ENCODE peak calls at places on chromosomes 13 and 19, in eight cellular contexts. One of them, this sample, is unnamed.

GRCh38 chr19:57814505-57815246 is at the start of gene ZNF552:
- DNase-seq in AG09319: peak
- DNase-seq in kidney epithelial cell: peak
- DNase-seq in heart left ventricle: peak
- DNase-seq in GM20000: peak
- DNase-seq in IMR-90: peak
- DNase-seq in astrocyte of the spinal cord: peak
- DNase-seq in HFF-Myc: peak
- DNase-seq in this sample: peak

GRCh38 chr13:107865643-107866006 is 349.7 kb downstream of the LIG4 start:
- DNase-seq in kidney epithelial cell: no peak
- DNase-seq in astrocyte of the spinal cord: peak
- DNase-seq in AG09319: no peak
- DNase-seq in HFF-Myc: no peak
- DNase-seq in GM20000: no peak
- DNase-seq in IMR-90: peak
- DNase-seq in heart left ventricle: no peak
- DNase-seq in this sample: no peak

GRCh38 chr19:33368074-33368864 is 5.2 kb upstream of the CEBPG start:
- DNase-seq in astrocyte of the spinal cord: no peak
- DNase-seq in IMR-90: peak
- DNase-seq in HFF-Myc: no peak
- DNase-seq in AG09319: no peak
- DNase-seq in kidney epithelial cell: no peak
- DNase-seq in GM20000: no peak
- DNase-seq in heart left ventricle: no peak
- DNase-seq in this sample: no peak

GRCh38 chr19:42048992-42049391 is 21.0 kb downstream of the GRIK5 start:
- DNase-seq in astrocyte of the spinal cord: no peak
- DNase-seq in kidney epithelial cell: no peak
- DNase-seq in heart left ventricle: no peak
- DNase-seq in HFF-Myc: no peak
- DNase-seq in GM20000: no peak
- DNase-seq in AG09319: no peak
- DNase-seq in IMR-90: no peak
- DNase-seq in this sample: no peak

GRCh38 chr13:60583196-60583908 is 186.3 kb downstream of the TDRD3 start:
- DNase-seq in astrocyte of the spinal cord: peak
- DNase-seq in heart left ventricle: no peak
- DNase-seq in HFF-Myc: no peak
- DNase-seq in GM20000: no peak
- DNase-seq in AG09319: peak
- DNase-seq in kidney epithelial cell: no peak
- DNase-seq in IMR-90: peak
- DNase-seq in this sample: no peak

GRCh38 chr19:55005684-55006488 is 32.2 kb downstream of the GP6 start:
- DNase-seq in IMR-90: no peak
- DNase-seq in heart left ventricle: no peak
- DNase-seq in GM20000: peak
- DNase-seq in astrocyte of the spinal cord: peak
- DNase-seq in AG09319: no peak
- DNase-seq in HFF-Myc: peak
- DNase-seq in kidney epithelial cell: peak
- DNase-seq in this sample: peak

GRCh38 chr19:13020002-13020414 is 24.7 kb downstream of the NFIX start:
- DNase-seq in GM20000: no peak
- DNase-seq in HFF-Myc: no peak
- DNase-seq in AG09319: no peak
- DNase-seq in heart left ventricle: no peak
- DNase-seq in kidney epithelial cell: no peak
- DNase-seq in astrocyte of the spinal cord: no peak
- DNase-seq in IMR-90: peak
- DNase-seq in this sample: no peak

GRCh38 chr19:29006057-29006735 is 206.8 kb downstream of the UQCRFS1 start:
- DNase-seq in heart left ventricle: no peak
- DNase-seq in IMR-90: peak
- DNase-seq in HFF-Myc: no peak
- DNase-seq in AG09319: no peak
- DNase-seq in GM20000: no peak
- DNase-seq in kidney epithelial cell: no peak
- DNase-seq in astrocyte of the spinal cord: no peak
- DNase-seq in this sample: no peak

GRCh38 chr19:31676271-31677004 is 327.2 kb upstream of the TSHZ3 start:
- DNase-seq in kidney epithelial cell: no peak
- DNase-seq in AG09319: no peak
- DNase-seq in IMR-90: no peak
- DNase-seq in HFF-Myc: no peak
- DNase-seq in GM20000: no peak
- DNase-seq in heart left ventricle: no peak
- DNase-seq in astrocyte of the spinal cord: no peak
- DNase-seq in this sample: no peak

GRCh38 chr13:74767031-74767430 is 632.8 kb upstream of the KLF12 start:
- DNase-seq in astrocyte of the spinal cord: peak
- DNase-seq in IMR-90: peak
- DNase-seq in HFF-Myc: no peak
- DNase-seq in kidney epithelial cell: no peak
- DNase-seq in AG09319: no peak
- DNase-seq in GM20000: no peak
- DNase-seq in heart left ventricle: no peak
- DNase-seq in this sample: no peak

GRCh38 chr19:1045247-1045603 is 5.3 kb downstream of the ABCA7 start:
- DNase-seq in astrocyte of the spinal cord: no peak
- DNase-seq in GM20000: peak
- DNase-seq in AG09319: no peak
- DNase-seq in heart left ventricle: no peak
- DNase-seq in kidney epithelial cell: no peak
- DNase-seq in IMR-90: no peak
- DNase-seq in HFF-Myc: no peak
- DNase-seq in this sample: no peak

GRCh38 chr19:10752237-10752912 is 34.5 kb downstream of the DNM2 start:
- DNase-seq in HFF-Myc: no peak
- DNase-seq in kidney epithelial cell: no peak
- DNase-seq in AG09319: no peak
- DNase-seq in GM20000: no peak
- DNase-seq in heart left ventricle: no peak
- DNase-seq in astrocyte of the spinal cord: no peak
- DNase-seq in IMR-90: no peak
- DNase-seq in this sample: no peak

GRCh38 chr19:35168261-35168660 is 13.7 kb downstream of the FXYD5 start:
- DNase-seq in astrocyte of the spinal cord: no peak
- DNase-seq in HFF-Myc: no peak
- DNase-seq in kidney epithelial cell: no peak
- DNase-seq in IMR-90: no peak
- DNase-seq in GM20000: no peak
- DNase-seq in AG09319: no peak
- DNase-seq in heart left ventricle: no peak
- DNase-seq in this sample: no peak

DNA sequence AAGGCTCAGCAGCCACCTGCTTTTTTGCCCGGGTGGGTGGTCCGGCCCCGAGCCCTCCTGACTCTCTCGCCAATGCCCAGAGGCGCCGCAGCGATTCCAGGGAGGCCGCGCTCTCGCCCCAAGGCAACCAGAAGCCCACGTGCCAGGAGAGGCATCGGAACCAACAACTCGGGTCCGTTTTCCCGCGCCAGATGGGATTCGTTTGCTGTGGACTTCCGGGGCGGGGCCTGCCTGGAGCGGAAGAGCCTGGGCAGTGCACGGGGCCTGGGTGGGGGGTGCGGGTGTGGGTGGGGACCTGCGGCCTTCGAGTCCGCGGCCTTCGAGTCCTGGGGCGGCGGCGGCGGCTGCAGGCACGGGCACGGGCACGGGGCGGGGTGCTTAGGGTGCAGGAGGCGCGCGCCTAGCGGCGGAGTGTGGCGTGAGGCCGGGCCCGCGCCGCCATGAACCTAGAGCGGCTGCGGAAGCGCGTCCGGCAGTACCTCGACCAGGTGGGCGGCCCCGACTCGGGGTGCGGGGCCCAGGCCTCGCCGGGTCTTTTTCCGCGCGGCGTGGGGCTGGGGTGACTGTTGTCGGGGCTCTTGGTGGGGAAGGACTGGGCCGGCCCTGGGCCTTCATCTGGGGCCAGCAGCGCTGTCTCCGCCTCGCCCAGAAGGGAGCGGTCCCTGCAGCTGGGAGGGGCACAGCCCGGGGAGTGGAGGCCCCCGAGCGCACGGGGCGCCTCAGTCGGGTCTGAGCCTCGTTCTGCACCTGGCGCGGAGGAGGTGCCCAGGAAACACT is at the start of gene CDC16:
- DNase-seq in AG09319: peak
- DNase-seq in heart left ventricle: peak
- DNase-seq in IMR-90: peak
- DNase-seq in astrocyte of the spinal cord: peak
- DNase-seq in kidney epithelial cell: peak
- DNase-seq in GM20000: peak
- DNase-seq in HFF-Myc: peak
- DNase-seq in this sample: peak
- TF ChIP-seq CTCF in AG09319: no peak
- TF ChIP-seq CTCF in heart left ventricle: no peak
- TF ChIP-seq CTCF in IMR-90: no peak
- TF ChIP-seq CTCF in astrocyte of the spinal cord: no peak
- TF ChIP-seq CTCF in kidney epithelial cell: no peak
- TF ChIP-seq CTCF in GM20000: no peak
- TF ChIP-seq CTCF in HFF-Myc: no peak
- TF ChIP-seq CTCF in this sample: no peak

DNA sequence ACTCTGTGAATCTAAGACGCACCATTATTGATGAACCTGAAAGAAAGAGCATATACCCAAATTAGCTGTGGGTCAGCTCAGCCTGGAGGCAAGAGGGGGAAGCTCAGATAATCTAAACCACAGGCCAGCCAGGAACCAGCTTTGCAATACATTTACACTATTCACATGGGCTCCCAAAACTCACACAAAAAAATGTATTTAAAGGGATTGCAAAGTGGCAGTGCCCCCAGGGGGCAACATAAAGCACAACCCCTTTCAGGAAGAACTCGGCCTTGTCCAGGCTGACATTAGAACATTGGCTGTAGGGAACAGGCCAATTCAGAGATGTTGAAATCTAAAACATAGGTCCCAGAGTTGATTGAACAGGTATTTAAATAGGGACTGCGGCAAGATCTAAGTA is 3.2 kb upstream of the PROZ start:
- DNase-seq in kidney epithelial cell: no peak
- DNase-seq in HFF-Myc: no peak
- DNase-seq in IMR-90: no peak
- DNase-seq in heart left ventricle: no peak
- DNase-seq in astrocyte of the spinal cord: no peak
- DNase-seq in AG09319: no peak
- DNase-seq in GM20000: no peak
- DNase-seq in this sample: no peak
- TF ChIP-seq CTCF in kidney epithelial cell: no peak
- TF ChIP-seq CTCF in HFF-Myc: no peak
- TF ChIP-seq CTCF in IMR-90: no peak
- TF ChIP-seq CTCF in heart left ventricle: no peak
- TF ChIP-seq CTCF in astrocyte of the spinal cord: no peak
- TF ChIP-seq CTCF in AG09319: no peak
- TF ChIP-seq CTCF in GM20000: no peak
- TF ChIP-seq CTCF in this sample: no peak

GRCh38 chr13:94345374-94346195 is 133.9 kb downstream of the DCT start:
- DNase-seq in GM20000: no peak
- DNase-seq in HFF-Myc: peak
- DNase-seq in kidney epithelial cell: no peak
- DNase-seq in AG09319: no peak
- DNase-seq in heart left ventricle: no peak
- DNase-seq in IMR-90: peak
- DNase-seq in astrocyte of the spinal cord: peak
- DNase-seq in this sample: no peak
- TF ChIP-seq CTCF in GM20000: no peak
- TF ChIP-seq CTCF in HFF-Myc: peak
- TF ChIP-seq CTCF in kidney epithelial cell: no peak
- TF ChIP-seq CTCF in AG09319: no peak
- TF ChIP-seq CTCF in heart left ventricle: no peak
- TF ChIP-seq CTCF in IMR-90: no peak
- TF ChIP-seq CTCF in astrocyte of the spinal cord: no peak
- TF ChIP-seq CTCF in this sample: peak

DNA sequence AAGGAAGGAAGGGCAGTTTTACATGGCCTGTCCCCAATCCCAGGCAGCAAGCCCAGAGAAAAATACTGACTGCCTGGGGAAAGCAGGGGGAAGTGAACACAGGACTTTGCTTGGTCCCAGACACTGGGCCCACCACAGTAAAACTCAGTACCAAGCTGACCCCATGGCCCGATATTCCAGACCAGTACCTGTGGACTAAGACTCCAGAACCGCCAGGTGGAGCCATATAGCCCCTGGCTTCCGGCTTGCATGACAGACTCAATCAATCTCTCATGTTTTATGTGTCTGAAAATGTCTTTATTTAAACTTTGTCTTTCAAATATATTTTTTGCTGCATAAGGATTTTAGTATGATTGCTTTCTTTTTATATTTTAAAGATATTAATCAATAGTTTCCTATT is 767.9 kb upstream of the SLITRK6 start:
- DNase-seq in IMR-90: no peak
- DNase-seq in HFF-Myc: no peak
- DNase-seq in kidney epithelial cell: no peak
- DNase-seq in AG09319: no peak
- DNase-seq in heart left ventricle: no peak
- DNase-seq in astrocyte of the spinal cord: no peak
- DNase-seq in GM20000: no peak
- DNase-seq in this sample: no peak
- TF ChIP-seq CTCF in IMR-90: no peak
- TF ChIP-seq CTCF in HFF-Myc: peak
- TF ChIP-seq CTCF in kidney epithelial cell: no peak
- TF ChIP-seq CTCF in AG09319: no peak
- TF ChIP-seq CTCF in heart left ventricle: no peak
- TF ChIP-seq CTCF in astrocyte of the spinal cord: no peak
- TF ChIP-seq CTCF in GM20000: no peak
- TF ChIP-seq CTCF in this sample: peak

GRCh38 chr13:36848228-36848982 is 29.4 kb downstream of the RFXAP start:
- DNase-seq in GM20000: no peak
- DNase-seq in AG09319: no peak
- DNase-seq in kidney epithelial cell: no peak
- DNase-seq in heart left ventricle: no peak
- DNase-seq in HFF-Myc: no peak
- DNase-seq in IMR-90: peak
- DNase-seq in astrocyte of the spinal cord: no peak
- DNase-seq in this sample: no peak
- TF ChIP-seq CTCF in GM20000: no peak
- TF ChIP-seq CTCF in AG09319: peak
- TF ChIP-seq CTCF in kidney epithelial cell: no peak
- TF ChIP-seq CTCF in heart left ventricle: peak
- TF ChIP-seq CTCF in HFF-Myc: peak
- TF ChIP-seq CTCF in IMR-90: peak
- TF ChIP-seq CTCF in astrocyte of the spinal cord: peak
- TF ChIP-seq CTCF in this sample: peak

DNA sequence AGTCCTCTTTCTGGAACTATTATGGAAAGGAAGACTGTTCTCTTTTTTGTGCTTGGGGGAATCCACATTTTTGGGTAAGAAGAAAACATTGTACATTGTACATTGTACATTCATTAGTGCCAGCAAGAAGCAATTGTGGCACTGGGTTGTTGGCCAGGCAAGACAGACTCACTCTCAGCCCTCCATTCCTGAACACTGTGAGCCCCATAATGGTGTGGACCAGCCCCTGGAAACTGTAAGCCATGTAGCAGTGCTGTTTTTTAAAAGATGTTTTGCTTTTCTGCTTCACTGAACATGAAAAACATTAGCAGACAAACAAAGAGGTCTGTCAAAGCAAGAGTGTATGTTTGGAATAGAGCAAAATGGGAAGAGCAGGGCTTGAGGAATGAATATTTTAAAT is 39.2 kb upstream of the IL17D start:
- DNase-seq in AG09319: no peak
- DNase-seq in kidney epithelial cell: no peak
- DNase-seq in astrocyte of the spinal cord: no peak
- DNase-seq in IMR-90: no peak
- DNase-seq in GM20000: no peak
- DNase-seq in heart left ventricle: no peak
- DNase-seq in HFF-Myc: no peak
- DNase-seq in this sample: no peak
- TF ChIP-seq CTCF in AG09319: no peak
- TF ChIP-seq CTCF in kidney epithelial cell: no peak
- TF ChIP-seq CTCF in astrocyte of the spinal cord: no peak
- TF ChIP-seq CTCF in IMR-90: no peak
- TF ChIP-seq CTCF in GM20000: no peak
- TF ChIP-seq CTCF in heart left ventricle: no peak
- TF ChIP-seq CTCF in HFF-Myc: no peak
- TF ChIP-seq CTCF in this sample: no peak